ENCODE peak calls at places on chromosomes 7 and 10, in four cellular contexts. M is psoas muscle, U is GM20000, V is GM23338. Y is an unnamed sample.

GRCh38 chr7:46720761-46721160 is 799.7 kb upstream of the IGFBP3 start:
- DNase-seq in M (no peak), U (no peak), V (no peak), Y (no peak)

GRCh38 chr10:43739171-43739570 is 90.5 kb upstream of the ZNF32 start:
- DNase-seq in M (no peak), V (no peak), U (no peak), Y (no peak)

GRCh38 chr7:129405527-129405926 is 28.7 kb upstream of the STRIP2 start:
- DNase-seq in V (no peak), U (peak), M (no peak), Y (no peak)

GRCh38 chr7:32062150-32062549 is 8.1 kb downstream of the PDE1C start:
- DNase-seq in M (peak), U (peak), V (peak), Y (no peak)

GRCh38 chr7:113487925-113488731 is 369.8 kb upstream of the SMIM30 start:
- DNase-seq in V (no peak), M (no peak), U (no peak), Y (no peak)

GRCh38 chr10:86648706-86649426 is 5.5 kb upstream of the OPN4 start:
- DNase-seq in V (no peak), M (peak), U (no peak), Y (no peak)

GRCh38 chr10:45428611-45429510 is 54.8 kb downstream of the ALOX5 start:
- DNase-seq in V (no peak), M (no peak), U (peak), Y (no peak)

GRCh38 chr7:149836434-149836833 is 1.7 kb upstream of the ZNF862 start:
- DNase-seq in V (no peak), M (no peak), U (no peak), Y (no peak)

GRCh38 chr7:5423844-5424688 is 432 bp upstream of the TNRC18 start:
- DNase-seq in M (peak), V (peak), U (peak), Y (peak)

GRCh38 chr7:4123823-4124222 is 558.3 kb upstream of the FOXK1 start:
- DNase-seq in U (no peak), M (no peak), V (no peak), Y (no peak)

GRCh38 chr10:96665306-96665705 is 55.0 kb downstream of the PIK3AP1 start:
- DNase-seq in M (no peak), U (no peak), V (no peak), Y (no peak)

GRCh38 chr7:28180364-28181147 is at the start of gene JAZF1:
- DNase-seq in V (peak), M (peak), U (peak), Y (peak)

GRCh38 chr7:129163875-129164544 is 19.5 kb downstream of the TSPAN33 start:
- DNase-seq in M (no peak), V (peak), U (peak), Y (peak)

GRCh38 chr10:78991187-78991586 is 77.6 kb upstream of the ZMIZ1 start:
- DNase-seq in M (no peak), U (no peak), V (no peak), Y (no peak)

GRCh38 chr7:157339777-157340677 is 3.2 kb downstream of the DNAJB6 start:
- DNase-seq in U (peak), V (peak), M (peak), Y (peak)

GRCh38 chr10:106727170-106727569 is 437.3 kb downstream of the SORCS1 start:
- DNase-seq in M (no peak), V (no peak), U (no peak), Y (no peak)

GRCh38 chr10:106728232-106728631 is 436.3 kb downstream of the SORCS1 start:
- DNase-seq in U (no peak), V (no peak), M (no peak), Y (no peak)

DNA sequence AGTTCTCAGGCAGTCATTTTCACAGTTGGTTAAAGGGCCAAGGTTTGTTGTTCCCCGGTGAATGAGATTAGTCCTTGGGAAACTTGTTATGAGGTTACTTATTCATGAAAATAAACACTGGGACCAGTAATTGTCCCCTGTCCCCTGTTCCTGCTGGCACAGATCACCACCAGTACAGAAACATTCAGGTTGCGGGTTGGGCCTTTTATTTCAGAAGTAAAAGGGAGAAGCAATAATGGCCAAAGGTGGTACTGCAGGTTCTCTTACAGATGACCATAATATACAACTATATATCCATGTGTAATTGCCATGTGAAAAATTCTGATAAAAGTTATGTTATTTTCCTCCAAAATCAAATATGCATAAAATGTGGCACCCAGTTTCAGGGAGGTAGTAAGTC is 442.0 kb downstream of the SORCS1 start:
- DNase-seq in V (peak), U (no peak), M (no peak), Y (no peak)
- TF ChIP-seq CTCF in V (no peak), U (no peak), M (no peak), Y (no peak)

DNA sequence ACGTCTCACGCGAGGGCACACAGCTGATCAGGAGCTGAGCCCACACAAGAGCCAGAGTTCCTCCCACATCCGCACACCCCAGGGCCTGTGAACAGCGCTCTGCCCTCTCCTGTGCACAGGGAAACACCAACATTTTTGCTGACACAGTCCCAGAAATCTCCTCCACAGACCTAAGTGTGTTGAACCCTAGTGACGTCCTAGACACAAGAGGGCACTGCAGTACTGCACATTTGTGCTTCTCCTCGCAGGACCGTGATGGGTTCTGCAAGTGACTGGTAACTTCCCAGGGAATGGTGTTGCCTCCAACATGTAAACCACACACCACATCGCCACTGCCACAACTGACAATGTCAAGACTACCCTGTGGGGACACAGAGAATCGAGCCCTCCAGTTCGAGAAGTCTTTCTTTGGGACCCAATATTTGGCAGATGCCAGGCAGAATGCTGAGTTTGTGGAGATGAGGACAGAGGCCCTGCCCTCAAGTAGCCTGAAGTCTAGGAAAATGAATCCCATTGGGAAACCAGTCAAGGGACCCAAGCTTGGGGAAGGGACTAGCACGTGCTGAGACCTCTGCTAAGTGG is 170.3 kb downstream of the PAXIP1 start:
- DNase-seq in V (no peak), U (peak), M (no peak), Y (peak)
- TF ChIP-seq CTCF in V (no peak), U (peak), M (no peak), Y (no peak)

DNA sequence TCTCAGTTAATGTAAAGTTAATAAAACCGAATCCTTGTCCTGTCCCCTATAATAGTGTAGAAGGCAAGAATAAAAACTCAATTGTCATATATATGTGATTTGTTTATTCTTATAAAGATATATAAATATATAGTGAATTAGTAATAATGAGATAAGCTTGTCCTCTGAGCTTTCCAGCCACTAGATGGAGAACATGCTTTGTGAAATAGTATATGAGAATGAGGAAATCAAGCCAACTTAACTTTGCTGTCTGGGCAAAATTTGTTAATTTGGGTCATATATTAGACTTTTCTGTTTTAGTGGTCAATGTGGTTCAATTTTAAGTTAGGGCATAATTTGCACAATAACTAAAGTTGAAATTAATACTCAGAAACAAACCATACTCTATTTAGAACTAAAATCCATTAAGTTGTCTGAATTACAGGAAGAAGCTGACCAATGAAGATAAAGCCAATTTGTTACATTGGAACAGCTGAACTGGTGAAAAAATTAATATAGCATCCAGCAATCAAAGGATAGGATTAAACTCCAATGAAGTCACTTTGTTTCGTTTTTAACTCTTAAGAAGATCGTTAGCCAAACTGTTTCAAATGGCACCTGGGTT is 595.0 kb downstream of the ARL4A start:
- DNase-seq in V (peak), U (no peak), M (no peak), Y (no peak)
- TF ChIP-seq CTCF in V (peak), U (no peak), M (peak), Y (no peak)

GRCh38 chr10:69123747-69124557 is at the start of gene VPS26A:
- DNase-seq in U (peak), M (peak), V (peak), Y (peak)
- TF ChIP-seq CTCF in U (no peak), M (no peak), V (peak), Y (no peak)

GRCh38 chr7:29623976-29624375 is 60.3 kb downstream of the PRR15 start:
- DNase-seq in V (no peak), U (no peak), M (no peak), Y (no peak)

GRCh38 chr7:29619111-29619510 is 55.5 kb downstream of the PRR15 start:
- DNase-seq in V (no peak), U (no peak), M (no peak), Y (no peak)

GRCh38 chr7:29619848-29620247 is 56.2 kb downstream of the PRR15 start:
- DNase-seq in M (no peak), U (no peak), V (no peak), Y (no peak)

GRCh38 chr7:29620531-29620930 is 56.9 kb downstream of the PRR15 start:
- DNase-seq in V (no peak), U (no peak), M (no peak), Y (no peak)

GRCh38 chr7:29622335-29623265 is 59.0 kb downstream of the PRR15 start:
- DNase-seq in M (no peak), U (no peak), V (no peak), Y (no peak)
- TF ChIP-seq CTCF in M (no peak), U (no peak), V (no peak), Y (no peak)

GRCh38 chr7:116592041-116592355 is 67.2 kb downstream of the CAV1 start:
- DNase-seq in U (no peak), V (no peak), M (no peak), Y (no peak)
- TF ChIP-seq CTCF in U (no peak), V (no peak), M (no peak), Y (no peak)